ENCODE peak calls at places on chromosomes 12 and 14, in five cellular contexts. H is BJ, G is GM13977, D is heart left ventricle, K is cardiac muscle cell. W is an unnamed sample.

GRCh38 chr14:22547309-22547947 is 41.6 kb downstream of the DAD1 start:
- DNase-seq in H (no peak), G (no peak), D (peak), K (no peak), W (no peak)

GRCh38 chr12:93950321-93950720 is 198.1 kb upstream of the PLXNC1 start:
- DNase-seq in H (no peak), G (no peak), D (no peak), K (no peak), W (no peak)

GRCh38 chr12:105334001-105334400 is 3.5 kb downstream of the C12orf75 start:
- DNase-seq in H (no peak), G (no peak), D (no peak), K (peak), W (no peak)

GRCh38 chr12:55725556-55725955 is 3.3 kb downstream of the CD63 start:
- DNase-seq in H (no peak), G (no peak), D (no peak), K (no peak), W (no peak)

GRCh38 chr14:51079489-51079888 is 15.4 kb downstream of the TRIM9 start:
- DNase-seq in H (no peak), G (no peak), D (no peak), K (no peak), W (no peak)

GRCh38 chr12:10941916-10942607 is 3.0 kb upstream of the TAS2R14 start:
- DNase-seq in H (no peak), G (no peak), D (no peak), K (no peak), W (no peak)

GRCh38 chr12:49345048-49345839 is 1.4 kb upstream of the DNAJC22 start:
- DNase-seq in H (no peak), G (peak), D (no peak), K (peak), W (peak)

GRCh38 chr14:60222820-60223219 is 26.2 kb upstream of the PPM1A start:
- DNase-seq in H (no peak), G (no peak), D (peak), K (no peak), W (no peak)

GRCh38 chr14:99245541-99246511 is 26.2 kb downstream of the BCL11B start:
- DNase-seq in H (no peak), G (no peak), D (no peak), K (peak), W (peak)

W was measured in neural progenitor cell.